ENCODE peak calls at places on chromosomes 11 and 22, in six cellular contexts. H is small intestine; I is ovary; W is CD4-positive, CD25-positive, alpha-beta regulatory T cell; R is breast epithelium; O is mammary epithelial cell. X is an unnamed sample. For H3K9me3, the result is how much of the 10 kb centered on the place peaks cover.

GRCh38 chr11:84747871-84748270 is 879.3 kb downstream of the DLG2 start:
- DNase-seq in H (no peak), W (no peak), R (no peak), O (no peak), I (no peak), X (peak)

GRCh38 chr11:76048763-76049162 is 157.5 kb downstream of the WNT11 start:
- DNase-seq in H (no peak), O (no peak), W (peak), I (no peak), R (no peak), X (peak)

GRCh38 chr11:18633256-18634139 is 644 bp downstream of the SPTY2D1 start:
- DNase-seq in O (peak), W (peak), H (peak), R (no peak), I (no peak), X (no peak)

GRCh38 chr22:36160499-36160942 is at the start of gene APOL3:
- DNase-seq in W (peak), H (peak), O (peak), I (peak), R (peak), X (no peak)

GRCh38 chr11:95108671-95109551 is 19.3 kb downstream of the ENDOD1 start:
- DNase-seq in W (no peak), O (no peak), R (no peak), I (no peak), H (no peak), X (no peak)

GRCh38 chr11:44766112-44766971 is 39.6 kb downstream of the TSPAN18 start:
- DNase-seq in I (peak), W (no peak), O (no peak), H (peak), R (no peak), X (no peak)

GRCh38 chr11:28767574-28767973 is 659.4 kb downstream of the METTL15 start:
- DNase-seq in I (no peak), W (no peak), H (no peak), R (no peak), O (no peak), X (no peak)

GRCh38 chr11:27716850-27717249 is 16.6 kb upstream of the BDNF start:
- DNase-seq in O (no peak), W (no peak), R (no peak), I (no peak), H (no peak), X (no peak)

GRCh38 chr22:39600491-39601179 is 30.1 kb downstream of the CACNA1I start:
- DNase-seq in I (no peak), W (no peak), R (no peak), O (no peak), H (no peak), X (no peak)

GRCh38 chr11:55457641-55458040 is 89.9 kb downstream of the OR4A15 start:
- DNase-seq in R (no peak), W (no peak), H (no peak), I (no peak), O (no peak), X (no peak)
- H3K9me3 ChIP-seq in R (under half), W (under half), H (under half), I (under half), O (under half), X (under half)

GRCh38 chr11:47177846-47178245 is 1.2 kb upstream of the ARFGAP2 start:
- DNase-seq in H (no peak), I (peak), O (no peak), R (no peak), W (no peak), X (no peak)
- H3K27ac ChIP-seq in H (peak), I (peak), O (no peak), R (peak), W (peak), X (peak)

GRCh38 chr11:14342906-14343305 is 16.1 kb downstream of the RRAS2 start:
- DNase-seq in R (no peak), O (no peak), W (no peak), H (no peak), I (no peak), X (no peak)

GRCh38 chr11:14347494-14347893 is 11.5 kb downstream of the RRAS2 start:
- DNase-seq in W (no peak), H (no peak), I (no peak), R (no peak), O (no peak), X (no peak)

GRCh38 chr11:14347991-14348390 is 11.0 kb downstream of the RRAS2 start:
- DNase-seq in H (no peak), O (no peak), R (no peak), I (no peak), W (no peak), X (no peak)

GRCh38 chr11:14345668-14346067 is 13.3 kb downstream of the RRAS2 start:
- DNase-seq in R (no peak), H (no peak), W (no peak), I (no peak), O (no peak), X (no peak)

GRCh38 chr11:14346303-14346702 is 12.7 kb downstream of the RRAS2 start:
- DNase-seq in R (no peak), I (no peak), W (no peak), H (no peak), O (no peak), X (no peak)
- H3K9me3 ChIP-seq in R (under half), I (under half), W (under half), H (under half), O (under half), X (under half)

GRCh38 chr22:29310863-29311339 is 4.5 kb downstream of the GAS2L1 start:
- DNase-seq in I (peak), O (peak), R (peak), W (no peak), H (peak), X (peak)
- H3K27ac ChIP-seq in I (no peak), O (peak), R (peak), W (no peak), H (no peak), X (no peak)

DNA sequence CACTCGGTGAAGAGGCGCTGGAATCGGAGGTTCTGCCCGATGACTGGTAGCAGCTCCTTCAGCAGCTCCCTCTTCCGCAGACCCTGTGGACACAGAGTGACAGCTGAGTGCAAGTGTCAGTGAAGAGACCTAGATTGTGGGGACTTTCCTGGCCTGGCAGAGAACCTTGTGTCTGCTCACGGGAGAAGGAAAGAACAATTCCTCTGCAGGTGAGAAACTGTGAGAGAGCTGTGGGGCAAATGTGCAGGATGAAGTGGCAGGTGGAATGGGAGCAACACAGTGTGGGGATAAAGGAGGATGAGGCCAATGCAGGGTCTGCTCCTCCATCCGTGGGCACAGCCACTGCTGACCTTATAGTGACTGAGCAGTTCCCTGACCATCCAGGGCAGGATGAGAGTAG is 40.0 kb upstream of the CLTCL1 start:
- DNase-seq in O (no peak), R (no peak), W (no peak), I (no peak), H (no peak), X (no peak)
- H3K9me3 ChIP-seq in O (under half), R (under half), W (under half), I (under half), H (under half), X (under half)

GRCh38 chr22:28230682-28231081 is 311.6 kb upstream of the PITPNB start:
- DNase-seq in R (no peak), W (no peak), I (no peak), O (no peak), H (no peak), X (no peak)

GRCh38 chr22:28232231-28232630 is 313.2 kb upstream of the PITPNB start:
- DNase-seq in I (no peak), R (no peak), H (no peak), O (no peak), W (no peak), X (no peak)

GRCh38 chr22:28231423-28231822 is 312.4 kb upstream of the PITPNB start:
- DNase-seq in H (no peak), R (no peak), W (no peak), I (no peak), O (no peak), X (no peak)

GRCh38 chr22:28229566-28230483 is 310.8 kb upstream of the PITPNB start:
- DNase-seq in W (no peak), R (no peak), O (no peak), H (no peak), I (no peak), X (no peak)
- H3K27ac ChIP-seq in W (no peak), R (no peak), O (no peak), H (no peak), I (no peak), X (no peak)

GRCh38 chr22:48050836-48051235 is 1288.4 kb downstream of the TBC1D22A start:
- DNase-seq in H (no peak), R (no peak), I (no peak), W (no peak), O (no peak), X (no peak)
- H3K9me3 ChIP-seq in H (under half), R (under half), I (under half), W (under half), O (under half), X (under half)

GRCh38 chr11:33067294-33067693 is 27.9 kb downstream of the TCP11L1 start:
- DNase-seq in H (no peak), W (no peak), R (no peak), O (no peak), I (no peak), X (no peak)
- H3K27ac ChIP-seq in H (no peak), W (no peak), R (no peak), O (no peak), I (no peak), X (no peak)